ENCODE peak calls at places on chromosome 17, in ten cellular contexts. One of them, this sample, is unnamed.

GRCh38 chr17:50879086-50879485 is 12.9 kb upstream of the TOB1 start:
- DNase-seq in Peyer's patch: no peak
- DNase-seq in astrocyte: no peak
- DNase-seq in H9: no peak
- DNase-seq in heart right ventricle: no peak
- DNase-seq in OCI-LY7: no peak
- DNase-seq in neural progenitor cell: no peak
- DNase-seq in omental fat pad: no peak
- DNase-seq in D721Med: no peak
- DNase-seq in thoracic aorta: no peak
- DNase-seq in this sample: no peak

GRCh38 chr17:74919440-74920305 is 3.4 kb downstream of the USH1G start:
- DNase-seq in Peyer's patch: no peak
- DNase-seq in heart right ventricle: no peak
- DNase-seq in neural progenitor cell: peak; percentile 56
- DNase-seq in D721Med: no peak
- DNase-seq in thoracic aorta: no peak
- DNase-seq in omental fat pad: no peak
- DNase-seq in astrocyte: no peak
- DNase-seq in H9: peak; percentile 86
- DNase-seq in OCI-LY7: no peak
- DNase-seq in this sample: no peak

GRCh38 chr17:10117085-10117484 is 81.3 kb downstream of the GAS7 start:
- DNase-seq in OCI-LY7: no peak
- DNase-seq in astrocyte: no peak
- DNase-seq in thoracic aorta: no peak
- DNase-seq in D721Med: no peak
- DNase-seq in H9: no peak
- DNase-seq in omental fat pad: no peak
- DNase-seq in Peyer's patch: no peak
- DNase-seq in neural progenitor cell: no peak
- DNase-seq in heart right ventricle: no peak
- DNase-seq in this sample: no peak

GRCh38 chr17:60819447-60820130 is 141.9 kb downstream of the BCAS3 start:
- DNase-seq in thoracic aorta: no peak
- DNase-seq in Peyer's patch: no peak
- DNase-seq in heart right ventricle: no peak
- DNase-seq in H9: no peak
- DNase-seq in astrocyte: no peak
- DNase-seq in omental fat pad: no peak
- DNase-seq in OCI-LY7: no peak
- DNase-seq in neural progenitor cell: no peak
- DNase-seq in D721Med: no peak
- DNase-seq in this sample: no peak

GRCh38 chr17:7716901-7717755 is at the start of gene DNAH2:
- DNase-seq in H9: peak; percentile 98
- DNase-seq in astrocyte: peak; percentile 94
- DNase-seq in neural progenitor cell: peak; percentile 98
- DNase-seq in Peyer's patch: peak; percentile 78
- DNase-seq in OCI-LY7: no peak
- DNase-seq in omental fat pad: no peak
- DNase-seq in D721Med: peak; percentile 69
- DNase-seq in thoracic aorta: peak; percentile 16
- DNase-seq in heart right ventricle: peak; percentile 78
- DNase-seq in this sample: peak; percentile 78

GRCh38 chr17:27321372-27321771 is 27.5 kb downstream of the WSB1 start:
- DNase-seq in thoracic aorta: no peak
- DNase-seq in omental fat pad: no peak
- DNase-seq in neural progenitor cell: no peak
- DNase-seq in heart right ventricle: no peak
- DNase-seq in H9: peak; percentile 23
- DNase-seq in Peyer's patch: no peak
- DNase-seq in astrocyte: no peak
- DNase-seq in D721Med: no peak
- DNase-seq in OCI-LY7: no peak
- DNase-seq in this sample: no peak

GRCh38 chr17:59753522-59754467 is 46.3 kb downstream of the VMP1 start:
- DNase-seq in H9: no peak
- DNase-seq in Peyer's patch: no peak
- DNase-seq in thoracic aorta: no peak
- DNase-seq in heart right ventricle: no peak
- DNase-seq in OCI-LY7: peak; percentile 82
- DNase-seq in omental fat pad: no peak
- DNase-seq in neural progenitor cell: peak; percentile 81
- DNase-seq in D721Med: no peak
- DNase-seq in astrocyte: peak; percentile 73
- DNase-seq in this sample: no peak

GRCh38 chr17:2939714-2940351 is 123.6 kb downstream of the OR1D5 start:
- DNase-seq in H9: peak; percentile 36
- DNase-seq in D721Med: no peak
- DNase-seq in Peyer's patch: peak; percentile 71
- DNase-seq in omental fat pad: no peak
- DNase-seq in astrocyte: no peak
- DNase-seq in heart right ventricle: peak; percentile 30
- DNase-seq in neural progenitor cell: no peak
- DNase-seq in thoracic aorta: no peak
- DNase-seq in OCI-LY7: peak; percentile 37
- DNase-seq in this sample: peak; percentile 39

GRCh38 chr17:79023180-79023705 is 726 bp upstream of the C1QTNF1 start:
- DNase-seq in omental fat pad: no peak
- DNase-seq in heart right ventricle: no peak
- DNase-seq in D721Med: no peak
- DNase-seq in H9: no peak
- DNase-seq in OCI-LY7: no peak
- DNase-seq in thoracic aorta: no peak
- DNase-seq in Peyer's patch: peak; percentile 13
- DNase-seq in neural progenitor cell: no peak
- DNase-seq in astrocyte: no peak
- DNase-seq in this sample: peak; percentile 3

GRCh38 chr17:79022507-79022991 is 1.4 kb upstream of the C1QTNF1 start:
- DNase-seq in thoracic aorta: peak; percentile 80
- DNase-seq in D721Med: no peak
- DNase-seq in heart right ventricle: peak; percentile 77
- DNase-seq in omental fat pad: no peak
- DNase-seq in astrocyte: no peak
- DNase-seq in OCI-LY7: no peak
- DNase-seq in neural progenitor cell: no peak
- DNase-seq in Peyer's patch: peak; percentile 40
- DNase-seq in H9: no peak
- DNase-seq in this sample: no peak

GRCh38 chr17:79024901-79025737 is 1.1 kb downstream of the C1QTNF1 start:
- DNase-seq in H9: no peak
- DNase-seq in thoracic aorta: no peak
- DNase-seq in OCI-LY7: no peak
- DNase-seq in Peyer's patch: peak; percentile 46
- DNase-seq in astrocyte: no peak
- DNase-seq in D721Med: no peak
- DNase-seq in heart right ventricle: peak; percentile 75
- DNase-seq in neural progenitor cell: no peak
- DNase-seq in omental fat pad: no peak
- DNase-seq in this sample: peak; percentile 51

GRCh38 chr17:79026345-79027273 is 2.6 kb downstream of the C1QTNF1 start:
- DNase-seq in heart right ventricle: peak; percentile 58
- DNase-seq in OCI-LY7: no peak
- DNase-seq in neural progenitor cell: no peak
- DNase-seq in H9: no peak
- DNase-seq in Peyer's patch: peak; percentile 61
- DNase-seq in astrocyte: peak; percentile 31
- DNase-seq in thoracic aorta: no peak
- DNase-seq in omental fat pad: peak; percentile 23
- DNase-seq in D721Med: no peak
- DNase-seq in this sample: peak; percentile 56

GRCh38 chr17:79023886-79024771 is at the start of gene C1QTNF1:
- DNase-seq in H9: peak; percentile 73
- DNase-seq in D721Med: no peak
- DNase-seq in neural progenitor cell: peak; percentile 86
- DNase-seq in thoracic aorta: no peak
- DNase-seq in Peyer's patch: peak; percentile 70
- DNase-seq in astrocyte: no peak
- DNase-seq in heart right ventricle: peak; percentile 72
- DNase-seq in omental fat pad: no peak
- DNase-seq in OCI-LY7: no peak
- DNase-seq in this sample: peak; percentile 70
- TF ChIP-seq CTCF in H9: peak; percentile 63
- TF ChIP-seq CTCF in D721Med: no peak
- TF ChIP-seq CTCF in neural progenitor cell: peak; percentile 54
- TF ChIP-seq CTCF in thoracic aorta: peak; percentile 71
- TF ChIP-seq CTCF in Peyer's patch: peak; percentile 71
- TF ChIP-seq CTCF in astrocyte: no peak
- TF ChIP-seq CTCF in heart right ventricle: peak; percentile 38
- TF ChIP-seq CTCF in omental fat pad: peak; percentile 18
- TF ChIP-seq CTCF in OCI-LY7: no peak
- TF ChIP-seq CTCF in this sample: peak; percentile 65

DNA sequence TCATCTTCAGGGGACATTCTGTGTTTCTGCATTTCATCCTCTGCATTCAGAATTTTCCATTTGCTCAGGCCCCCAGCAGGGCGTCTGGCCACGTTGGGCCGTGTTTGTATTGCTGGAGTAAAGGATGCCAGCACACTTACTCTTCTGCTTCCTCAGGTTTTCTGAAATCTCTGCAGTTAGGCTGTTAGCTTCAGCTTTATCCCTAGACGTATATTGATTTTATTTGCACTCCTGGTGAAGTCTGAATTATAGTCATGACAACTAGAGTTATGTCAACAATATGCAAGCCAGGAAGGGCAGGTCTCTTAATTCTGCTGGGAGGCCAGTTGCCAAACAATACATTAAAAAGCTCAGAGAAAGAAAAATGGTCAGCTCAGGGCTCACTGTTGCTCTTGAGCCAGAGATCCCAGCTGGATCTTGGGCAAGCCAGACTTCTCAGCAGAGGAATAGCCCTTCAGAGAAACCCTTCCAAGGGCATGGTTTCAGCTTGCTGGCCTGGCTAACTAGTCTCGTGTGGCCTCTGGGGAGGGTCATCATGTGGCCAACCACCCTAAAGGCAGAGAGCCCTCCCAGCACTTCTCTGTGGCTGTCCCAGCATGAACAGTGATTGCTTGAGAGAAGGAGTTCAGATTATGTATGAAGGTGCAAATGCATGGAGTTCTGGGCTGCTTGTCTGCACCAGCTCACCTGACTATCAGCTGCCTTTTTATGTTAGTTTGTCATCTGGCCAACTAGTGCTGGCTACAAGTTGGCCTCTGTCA is 110.2 kb upstream of the CACNG5 start:
- DNase-seq in thoracic aorta: no peak
- DNase-seq in D721Med: no peak
- DNase-seq in astrocyte: peak; percentile 53
- DNase-seq in Peyer's patch: no peak
- DNase-seq in OCI-LY7: no peak
- DNase-seq in omental fat pad: no peak
- DNase-seq in H9: peak; percentile 24
- DNase-seq in neural progenitor cell: no peak
- DNase-seq in heart right ventricle: no peak
- DNase-seq in this sample: no peak
- TF ChIP-seq CTCF in thoracic aorta: no peak
- TF ChIP-seq CTCF in D721Med: no peak
- TF ChIP-seq CTCF in astrocyte: no peak
- TF ChIP-seq CTCF in Peyer's patch: no peak
- TF ChIP-seq CTCF in OCI-LY7: no peak
- TF ChIP-seq CTCF in omental fat pad: no peak
- TF ChIP-seq CTCF in H9: no peak
- TF ChIP-seq CTCF in neural progenitor cell: no peak
- TF ChIP-seq CTCF in heart right ventricle: no peak
- TF ChIP-seq CTCF in this sample: no peak

GRCh38 chr17:81417879-81418709 is 22.8 kb downstream of the BAHCC1 start:
- DNase-seq in OCI-LY7: no peak
- DNase-seq in Peyer's patch: no peak
- DNase-seq in neural progenitor cell: no peak
- DNase-seq in D721Med: no peak
- DNase-seq in H9: no peak
- DNase-seq in omental fat pad: no peak
- DNase-seq in thoracic aorta: no peak
- DNase-seq in astrocyte: no peak
- DNase-seq in heart right ventricle: no peak
- DNase-seq in this sample: no peak

GRCh38 chr17:81415681-81416080 is 20.4 kb downstream of the BAHCC1 start:
- DNase-seq in OCI-LY7: no peak
- DNase-seq in D721Med: no peak
- DNase-seq in thoracic aorta: no peak
- DNase-seq in neural progenitor cell: no peak
- DNase-seq in H9: no peak
- DNase-seq in omental fat pad: no peak
- DNase-seq in Peyer's patch: no peak
- DNase-seq in astrocyte: no peak
- DNase-seq in heart right ventricle: no peak
- DNase-seq in this sample: no peak

GRCh38 chr17:81418710-81419332 is 23.6 kb downstream of the BAHCC1 start:
- DNase-seq in omental fat pad: no peak
- DNase-seq in Peyer's patch: no peak
- DNase-seq in D721Med: no peak
- DNase-seq in H9: no peak
- DNase-seq in astrocyte: no peak
- DNase-seq in thoracic aorta: no peak
- DNase-seq in OCI-LY7: no peak
- DNase-seq in neural progenitor cell: no peak
- DNase-seq in heart right ventricle: no peak
- DNase-seq in this sample: no peak

GRCh38 chr17:81416612-81417011 is 21.4 kb downstream of the BAHCC1 start:
- DNase-seq in astrocyte: no peak
- DNase-seq in Peyer's patch: no peak
- DNase-seq in thoracic aorta: no peak
- DNase-seq in heart right ventricle: no peak
- DNase-seq in omental fat pad: no peak
- DNase-seq in OCI-LY7: no peak
- DNase-seq in H9: no peak
- DNase-seq in neural progenitor cell: no peak
- DNase-seq in D721Med: no peak
- DNase-seq in this sample: no peak

GRCh38 chr17:81417049-81417878 is 22.0 kb downstream of the BAHCC1 start:
- DNase-seq in D721Med: no peak
- DNase-seq in neural progenitor cell: no peak
- DNase-seq in thoracic aorta: peak; percentile 74
- DNase-seq in omental fat pad: no peak
- DNase-seq in OCI-LY7: no peak
- DNase-seq in H9: no peak
- DNase-seq in Peyer's patch: no peak
- DNase-seq in astrocyte: no peak
- DNase-seq in heart right ventricle: no peak
- DNase-seq in this sample: no peak
- TF ChIP-seq CTCF in D721Med: no peak
- TF ChIP-seq CTCF in neural progenitor cell: no peak
- TF ChIP-seq CTCF in thoracic aorta: no peak
- TF ChIP-seq CTCF in omental fat pad: no peak
- TF ChIP-seq CTCF in OCI-LY7: no peak
- TF ChIP-seq CTCF in H9: no peak
- TF ChIP-seq CTCF in Peyer's patch: no peak
- TF ChIP-seq CTCF in astrocyte: no peak
- TF ChIP-seq CTCF in heart right ventricle: no peak
- TF ChIP-seq CTCF in this sample: no peak

DNA sequence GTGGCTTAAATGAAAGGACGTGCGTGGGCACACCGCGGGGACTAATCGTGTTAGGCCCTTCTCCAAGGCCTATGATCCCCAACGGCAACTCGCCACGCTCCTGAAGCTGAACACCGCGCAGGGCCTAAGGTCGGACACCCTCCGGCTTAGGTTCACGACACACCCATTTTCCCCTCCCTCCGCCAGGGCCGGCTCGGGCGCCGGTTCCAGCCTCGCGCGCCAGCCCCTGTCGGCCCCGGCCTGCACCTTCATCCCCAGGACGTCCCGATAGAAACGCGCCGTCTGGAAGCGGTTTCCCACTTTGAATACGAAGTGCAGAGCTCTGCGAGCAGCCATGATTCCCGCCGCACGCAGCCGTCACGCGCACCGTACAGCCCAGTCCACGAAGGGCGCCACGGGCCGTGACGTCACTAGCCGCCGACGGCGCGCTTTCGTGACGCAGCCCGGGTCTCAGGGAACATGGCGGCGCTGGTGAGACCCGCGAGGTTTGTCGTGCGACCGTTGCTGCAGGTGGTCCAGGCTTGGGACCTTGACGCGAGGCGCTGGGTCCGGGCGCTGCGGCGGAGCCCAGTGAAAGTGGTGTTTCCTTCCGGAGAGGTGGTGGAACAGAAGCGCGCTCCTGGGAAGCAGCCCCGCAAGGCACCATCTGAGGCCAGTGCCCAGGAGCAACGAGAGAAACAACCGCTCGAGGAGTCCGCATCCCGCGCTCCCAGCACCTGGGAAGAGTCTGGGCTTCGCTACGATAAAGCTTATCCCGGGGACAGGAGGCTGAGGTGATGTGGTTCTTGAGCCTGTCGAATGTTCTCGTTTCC is at the start of the genes GLOD4 and MRM3:
- DNase-seq in neural progenitor cell: peak; percentile 94
- DNase-seq in OCI-LY7: peak; percentile 88
- DNase-seq in heart right ventricle: peak; percentile 94
- DNase-seq in Peyer's patch: peak; percentile 98
- DNase-seq in H9: peak; percentile 92
- DNase-seq in D721Med: peak; percentile 97
- DNase-seq in thoracic aorta: peak; percentile 81
- DNase-seq in omental fat pad: peak; percentile 95
- DNase-seq in astrocyte: peak; percentile 68
- DNase-seq in this sample: peak; percentile 95
- TF ChIP-seq CTCF in neural progenitor cell: peak; percentile 51
- TF ChIP-seq CTCF in OCI-LY7: peak; percentile 7
- TF ChIP-seq CTCF in heart right ventricle: peak; percentile 9
- TF ChIP-seq CTCF in Peyer's patch: peak; percentile 49
- TF ChIP-seq CTCF in H9: peak; percentile 56
- TF ChIP-seq CTCF in D721Med: no peak
- TF ChIP-seq CTCF in thoracic aorta: peak; percentile 26
- TF ChIP-seq CTCF in omental fat pad: no peak
- TF ChIP-seq CTCF in astrocyte: no peak
- TF ChIP-seq CTCF in this sample: peak; percentile 59